ENCODE peak calls at places on chromosomes 1 and 21, in ten cellular contexts. A is Right ventricle myocardium inferior; I is stimulated activated CD8-positive, alpha-beta memory T cell treated with anti-CD3 and anti-CD28 coated beads, Interleukin-15, amount 100 ng/mL, for 24 hours; G is NCI-H2029; H is hypothalamus; W is anterior cingulate cortex; Y is AG08396; U is activated T-cell treated with anti-CD3 and anti-CD28 coated beads for 24 hours; T is DMS79 treated with DMSO at 0.1 percent for 48 hours; J is HTR-8/SVneo. D is an unnamed sample.

GRCh38 chr1:24929091-24929875 is 793 bp downstream of the RUNX3 start:
- DNase-seq in A (no peak), I (no peak), G (no peak), H (no peak), W (no peak), Y (no peak), U (no peak), T (peak), J (peak), D (peak)

GRCh38 chr1:23529146-23530088 is 1.6 kb downstream of the E2F2 start:
- DNase-seq in A (peak), I (no peak), G (no peak), H (no peak), W (no peak), Y (no peak), U (no peak), T (peak), J (no peak), D (no peak)

GRCh38 chr1:96372881-96373280 is 348.7 kb upstream of the PTBP2 start:
- DNase-seq in A (no peak), I (no peak), G (no peak), H (no peak), W (no peak), Y (no peak), U (no peak), T (no peak), J (no peak), D (no peak)

GRCh38 chr1:52413410-52414104 is 9.2 kb downstream of the PRPF38A start:
- DNase-seq in A (no peak), I (no peak), G (no peak), H (no peak), W (no peak), Y (no peak), U (no peak), T (no peak), J (no peak), D (no peak)

GRCh38 chr1:90614872-90615271 is 102.2 kb downstream of the BARHL2 start:
- DNase-seq in A (no peak), I (no peak), G (no peak), H (no peak), W (no peak), Y (no peak), U (no peak), T (no peak), J (no peak), D (no peak)

GRCh38 chr1:204065174-204065985 is 7.5 kb upstream of the SOX13 start:
- DNase-seq in A (no peak), I (no peak), G (peak), H (no peak), W (no peak), Y (no peak), U (no peak), T (peak), J (no peak), D (no peak)

GRCh38 chr1:206606867-206607266 is 5.4 kb downstream of the EIF2D start:
- DNase-seq in A (no peak), I (no peak), G (no peak), H (no peak), W (no peak), Y (peak), U (no peak), T (no peak), J (no peak), D (no peak)

GRCh38 chr21:45013271-45013841 is 61.0 kb upstream of the ADARB1 start:
- DNase-seq in A (peak), I (no peak), G (no peak), H (no peak), W (no peak), Y (no peak), U (no peak), T (no peak), J (no peak), D (no peak)

GRCh38 chr1:36572142-36572715 is 89.5 kb upstream of the CSF3R start:
- DNase-seq in A (no peak), I (no peak), G (no peak), H (no peak), W (no peak), Y (no peak), U (no peak), T (no peak), J (no peak), D (no peak)

GRCh38 chr1:196732526-196732925 is 42.1 kb upstream of the CFHR3 start:
- DNase-seq in A (no peak), I (no peak), G (no peak), H (no peak), W (no peak), Y (no peak), U (no peak), T (no peak), J (no peak), D (no peak)

GRCh38 chr1:26046313-26047031 is 554 bp upstream of the SLC30A2 start:
- DNase-seq in A (no peak), I (no peak), G (no peak), H (no peak), W (no peak), Y (no peak), U (no peak), T (no peak), J (no peak), D (no peak)